ENCODE peak calls at places on chromosomes 16 and 17, in five cellular contexts. E is NT2/D1, W is HepG2, K is H1, C is HEK293T. P is an unnamed sample.

GRCh38 chr17:6507535-6507934 is 48.8 kb downstream of the PITPNM3 start:
- DNase-seq in K (no peak), E (no peak), W (no peak), C (no peak), P (no peak)

GRCh38 chr17:73156166-73156840 is 8.5 kb upstream of the SSTR2 start:
- DNase-seq in W (peak), K (no peak), C (peak), E (peak), P (no peak)

GRCh38 chr17:75504347-75505151 is 10.8 kb downstream of the CASKIN2 start:
- DNase-seq in E (peak), W (peak), C (peak), K (no peak), P (no peak)

GRCh38 chr16:63652091-63652490 is 1469.8 kb downstream of the CDH11 start:
- DNase-seq in K (no peak), W (peak), C (no peak), E (peak), P (no peak)

GRCh38 chr17:79616801-79617200 is 6.0 kb upstream of the RBFOX3 start:
- DNase-seq in C (no peak), K (no peak), W (no peak), E (no peak), P (no peak)

GRCh38 chr17:79812206-79812968 is 15.5 kb upstream of the CBX8 start:
- DNase-seq in W (no peak), E (no peak), K (no peak), C (no peak), P (no peak)

GRCh38 chr16:28309811-28310311 is 17.5 kb downstream of the SBK1 start:
- DNase-seq in K (no peak), E (no peak), W (no peak), C (no peak), P (no peak)

GRCh38 chr17:1644493-1645206 is 882 bp downstream of the SCARF1 start:
- DNase-seq in W (no peak), K (no peak), E (no peak), C (no peak), P (peak)

GRCh38 chr16:48157794-48158193 is 2.0 kb upstream of the ABCC12 start:
- DNase-seq in C (no peak), K (no peak), E (no peak), W (no peak), P (no peak)

GRCh38 chr17:1730345-1731193 is 6.1 kb downstream of the WDR81 start:
- DNase-seq in W (no peak), K (no peak), C (no peak), E (no peak), P (no peak)

GRCh38 chr17:64261422-64262124 is 1.5 kb downstream of the TEX2 start:
- DNase-seq in C (no peak), E (no peak), W (no peak), K (no peak), P (no peak)

GRCh38 chr17:29595943-29596774 is 3.2 kb downstream of the ANKRD13B start:
- DNase-seq in C (no peak), K (no peak), W (no peak), E (no peak), P (no peak)

GRCh38 chr16:89442990-89443726 is 47.2 kb downstream of the ANKRD11 start:
- DNase-seq in C (no peak), W (peak), K (no peak), E (no peak), P (no peak)

GRCh38 chr16:80046848-80047247 is 446.3 kb upstream of the MAF start:
- DNase-seq in K (no peak), W (no peak), C (no peak), E (no peak), P (no peak)

GRCh38 chr17:68903294-68903693 is 51.9 kb downstream of the ABCA8 start:
- DNase-seq in W (no peak), E (no peak), K (no peak), C (no peak), P (no peak)

GRCh38 chr17:44556114-44556853 is 1.0 kb upstream of the FZD2 start:
- DNase-seq in K (peak), E (peak), W (peak), C (peak), P (peak)

GRCh38 chr17:63999680-64000531 is 1.8 kb downstream of the PRR29 start:
- DNase-seq in K (no peak), C (no peak), W (no peak), E (no peak), P (no peak)

GRCh38 chr17:50272711-50273653 is 1.3 kb upstream of the TMEM92 start:
- DNase-seq in C (peak), E (no peak), W (no peak), K (no peak), P (no peak)

GRCh38 chr17:46053911-46054534 is 55.0 kb downstream of the STH start:
- DNase-seq in E (no peak), W (no peak), K (no peak), C (no peak), P (no peak)

GRCh38 chr17:74380086-74380958 is 13.0 kb downstream of the GPR142 start:
- DNase-seq in K (no peak), W (no peak), C (no peak), E (no peak), P (no peak)

DNA sequence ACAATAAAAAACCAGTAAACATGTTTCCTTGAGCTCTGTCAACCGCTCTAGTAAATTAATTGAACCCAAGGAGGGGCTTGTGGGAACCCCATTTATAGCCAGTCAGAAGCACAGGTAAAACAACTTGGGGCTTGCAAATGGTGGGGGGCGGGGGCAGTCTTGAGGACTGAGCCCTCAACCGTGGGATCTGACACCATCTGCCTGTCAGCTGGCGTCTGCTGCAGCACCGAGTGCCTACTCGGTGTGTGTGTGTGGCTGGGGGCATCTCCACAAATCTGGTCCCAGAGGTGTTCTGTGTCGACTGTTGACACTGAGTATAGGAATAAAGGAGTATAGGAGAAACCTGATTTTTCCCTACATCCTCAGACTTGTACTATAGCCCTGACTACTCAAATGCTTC is 20.6 kb downstream of the CREBBP start:
- DNase-seq in K (no peak), E (no peak), W (no peak), C (no peak), P (no peak)
- TF ChIP-seq SUZ12 in K (no peak), E (no peak), W (no peak), C (no peak), P (no peak)

GRCh38 chr16:87086575-87086974 is 230.6 kb downstream of the C16orf95 start:
- DNase-seq in W (no peak), K (no peak), E (no peak), C (no peak), P (no peak)

GRCh38 chr16:87080571-87081167 is 236.5 kb downstream of the C16orf95 start:
- DNase-seq in E (no peak), W (no peak), K (no peak), C (no peak), P (no peak)

GRCh38 chr16:87085441-87085840 is 231.8 kb downstream of the C16orf95 start:
- DNase-seq in E (no peak), W (no peak), K (no peak), C (no peak), P (no peak)

GRCh38 chr16:87086156-87086555 is 231.0 kb downstream of the C16orf95 start:
- DNase-seq in C (no peak), W (no peak), E (no peak), K (no peak), P (no peak)
- TF ChIP-seq SUZ12 in C (no peak), W (no peak), E (no peak), K (no peak), P (no peak)

DNA sequence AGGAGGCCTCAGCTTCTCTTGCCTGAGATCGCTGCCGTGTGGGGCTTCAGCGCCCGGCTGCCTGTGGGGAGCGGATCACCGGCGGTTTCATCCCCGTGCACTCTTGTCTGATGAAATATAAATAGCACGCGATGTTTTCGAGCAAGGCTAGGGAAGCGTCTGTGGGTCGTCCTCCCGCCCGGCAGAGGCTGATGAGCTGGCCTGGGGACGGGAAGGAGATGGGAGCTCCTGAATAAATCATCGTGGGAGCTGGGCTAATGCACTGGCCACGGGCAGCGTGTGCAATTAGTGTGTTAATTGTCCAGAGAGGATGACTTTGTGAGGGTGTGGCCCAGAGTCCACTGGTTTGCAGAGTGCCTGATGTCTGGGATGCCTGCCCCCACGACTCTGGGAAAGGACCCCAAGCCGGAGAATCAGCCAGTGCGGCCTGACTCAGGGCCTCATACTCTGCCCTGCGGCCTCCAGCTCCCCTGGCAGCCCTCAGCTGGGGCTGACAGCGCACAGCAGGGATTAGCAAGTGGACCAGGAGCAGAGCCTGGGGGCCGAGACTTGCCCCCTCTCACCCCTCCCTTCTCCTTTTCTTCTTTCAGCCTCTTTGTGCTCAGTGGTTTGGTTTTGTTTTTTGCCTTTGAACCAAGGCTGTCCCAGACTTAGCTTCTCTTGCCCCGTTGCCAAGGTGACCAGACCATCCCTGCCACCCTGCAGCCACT is 21.3 kb downstream of the KCNJ12 start:
- DNase-seq in K (no peak), C (no peak), E (no peak), W (no peak), P (no peak)
- TF ChIP-seq SUZ12 in K (no peak), C (no peak), E (no peak), W (no peak), P (no peak)

GRCh38 chr17:60391419-60392041 is 403 bp downstream of the USP32 start:
- DNase-seq in K (peak), E (no peak), W (no peak), C (no peak), P (no peak)
- TF ChIP-seq SUZ12 in K (no peak), E (no peak), W (no peak), C (no peak), P (no peak)

GRCh38 chr16:85104821-85105391 is 7.4 kb downstream of the CIBAR2 start:
- DNase-seq in C (no peak), K (no peak), E (no peak), W (no peak), P (peak)
- TF ChIP-seq SUZ12 in C (no peak), K (no peak), E (no peak), W (no peak), P (no peak)

GRCh38 chr16:84313921-84314320 is 19.2 kb downstream of the WFDC1 start:
- DNase-seq in W (no peak), E (no peak), K (no peak), C (no peak), P (no peak)

GRCh38 chr16:84314373-84314772 is 19.7 kb downstream of the WFDC1 start:
- DNase-seq in E (no peak), C (no peak), W (no peak), K (no peak), P (no peak)

GRCh38 chr16:84312783-84313382 is 18.2 kb downstream of the WFDC1 start:
- DNase-seq in W (no peak), K (peak), C (no peak), E (no peak), P (no peak)

GRCh38 chr16:84315422-84315821 is 20.7 kb downstream of the WFDC1 start:
- DNase-seq in E (no peak), K (no peak), W (peak), C (no peak), P (no peak)

GRCh38 chr16:84314814-84315213 is 20.1 kb downstream of the WFDC1 start:
- DNase-seq in W (no peak), C (no peak), K (no peak), E (no peak), P (no peak)
- TF ChIP-seq SUZ12 in W (no peak), C (no peak), K (no peak), E (no peak), P (no peak)

DNA sequence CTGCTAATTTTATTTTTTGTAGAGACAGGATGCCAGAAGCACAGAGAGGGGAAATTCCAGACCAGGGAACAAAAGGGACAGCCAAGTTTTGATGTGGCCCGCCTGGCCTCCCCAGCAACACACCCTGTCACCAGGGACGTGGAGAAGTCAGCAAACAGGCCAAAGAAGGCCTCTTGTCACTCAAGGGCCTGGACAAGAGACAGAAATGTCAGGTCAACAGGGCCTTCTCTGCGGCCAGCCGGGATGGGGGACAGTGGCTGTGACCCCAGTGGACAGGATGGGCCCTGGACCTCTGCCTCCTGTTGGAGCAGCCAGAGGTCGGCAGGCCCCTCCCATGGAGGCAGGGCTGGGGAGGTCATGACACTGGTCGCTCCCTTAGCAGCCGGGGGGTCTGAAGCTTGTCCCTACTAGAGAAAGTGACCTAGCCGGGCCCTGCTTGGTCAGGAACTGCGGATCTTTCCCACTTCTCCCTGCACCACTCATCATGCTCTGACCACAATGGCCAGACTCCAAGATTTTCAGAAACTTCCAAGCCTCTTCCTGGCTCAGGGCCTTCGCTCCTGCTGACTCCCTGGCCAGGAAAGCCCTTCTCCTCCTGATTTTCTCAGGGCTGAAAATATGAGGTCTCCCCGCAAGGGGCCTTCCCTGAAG is 9.2 kb upstream of the TVP23A start:
- DNase-seq in K (no peak), C (no peak), W (no peak), E (no peak), P (no peak)
- TF ChIP-seq SUZ12 in K (no peak), C (no peak), W (no peak), E (no peak), P (no peak)

DNA sequence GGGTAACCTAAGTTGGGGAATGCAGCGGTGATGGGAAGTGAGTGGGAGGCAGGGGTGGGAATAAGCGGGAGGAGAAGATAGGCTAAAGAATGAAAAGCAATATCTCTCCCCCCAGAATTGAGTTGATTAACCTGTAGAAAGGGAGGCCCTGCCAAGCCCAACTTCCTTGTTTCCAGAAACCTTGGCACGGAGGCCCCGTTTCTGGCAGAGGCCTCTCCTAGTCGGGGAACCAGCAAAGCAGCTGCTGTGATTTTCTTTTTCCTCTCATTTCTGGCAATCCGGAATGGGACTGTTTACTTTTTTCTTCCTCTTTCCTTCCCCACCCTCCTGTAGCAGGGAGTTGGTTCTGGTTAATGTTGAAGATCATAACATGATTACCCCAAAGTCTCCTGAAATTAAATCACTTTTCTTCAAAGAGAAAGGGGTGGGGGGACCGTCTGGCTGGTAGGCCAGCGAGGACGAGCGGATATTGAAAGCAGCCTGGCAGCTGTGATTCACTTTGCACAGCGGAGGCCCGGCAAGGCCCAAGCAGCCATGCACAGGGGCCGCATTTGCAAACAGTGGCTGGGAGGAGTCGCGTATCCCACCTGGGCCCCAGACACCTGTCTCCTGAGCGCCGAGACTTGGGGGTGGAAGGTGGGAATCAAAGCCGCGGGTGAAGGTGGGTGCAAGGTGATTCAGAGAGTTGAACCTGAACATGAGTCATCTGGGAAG is 51.5 kb downstream of the NTN1 start:
- DNase-seq in W (no peak), K (no peak), E (no peak), C (no peak), P (no peak)
- TF ChIP-seq SUZ12 in W (no peak), K (no peak), E (no peak), C (no peak), P (no peak)

GRCh38 chr17:19507673-19508326 is 25.9 kb upstream of the SLC47A1 start:
- DNase-seq in W (peak), C (peak), E (peak), K (peak), P (peak)
- TF ChIP-seq SUZ12 in W (no peak), C (no peak), E (no peak), K (no peak), P (no peak)

DNA sequence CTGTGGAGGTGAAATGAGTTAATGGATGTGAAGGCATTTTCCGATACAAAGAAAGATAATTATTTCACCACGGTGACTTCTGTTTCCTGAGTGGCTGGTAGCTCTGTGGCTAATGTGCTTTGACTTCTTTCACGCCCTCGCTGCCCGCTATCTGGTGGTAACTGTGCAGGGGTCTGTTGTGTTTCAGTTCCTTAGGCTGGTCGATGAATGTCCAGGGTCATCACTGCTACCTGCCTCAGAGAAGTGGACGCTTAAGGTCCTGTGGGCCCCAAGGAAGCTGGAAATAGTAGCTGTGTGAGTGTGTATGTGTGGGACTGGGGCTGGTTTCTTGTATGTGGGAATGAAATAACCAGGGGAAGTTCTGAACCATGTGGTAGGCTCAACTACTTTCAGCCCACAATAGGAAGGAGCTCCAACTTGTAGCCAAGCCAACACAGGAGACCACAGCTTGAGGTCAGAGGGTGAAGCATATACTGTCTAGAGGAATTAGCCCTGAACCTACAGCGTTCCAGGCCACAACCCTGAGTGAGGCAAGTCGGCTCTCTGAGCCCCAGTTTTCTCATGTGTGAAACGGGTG is 15.9 kb upstream of the CCL5 start:
- DNase-seq in W (no peak), E (no peak), C (no peak), K (no peak), P (no peak)
- TF ChIP-seq SUZ12 in W (no peak), E (no peak), C (no peak), K (no peak), P (no peak)